ENCODE peak calls at places on chromosomes 13 and 19, in nine cellular contexts. U, A, B, F, H, C, G, P and M are unnamed samples.

GRCh38 chr19:4866595-4867424 is 657 bp downstream of the PLIN3 start:
- DNase-seq in F (peak), A (peak), H (no peak), P (peak), B (no peak), U (no peak), C (no peak), G (peak), M (no peak)

GRCh38 chr19:33603377-33603776 is 18.4 kb upstream of the CHST8 start:
- DNase-seq in A (no peak), B (no peak), U (no peak), F (no peak), C (no peak), P (no peak), G (no peak), H (no peak), M (no peak)

GRCh38 chr13:75356426-75356825 is 125.5 kb downstream of the TBC1D4 start:
- DNase-seq in A (no peak), B (no peak), G (no peak), F (no peak), U (no peak), P (no peak), C (no peak), H (no peak), M (no peak)

GRCh38 chr13:98509271-98510155 is 67.4 kb downstream of the STK24 start:
- DNase-seq in B (peak), C (no peak), P (peak), U (no peak), A (peak), G (peak), H (no peak), F (peak), M (peak)

GRCh38 chr13:25868483-25868882 is 183.3 kb downstream of the SHISA2 start:
- DNase-seq in P (no peak), C (no peak), H (no peak), G (no peak), A (no peak), F (no peak), U (no peak), B (no peak), M (no peak)

GRCh38 chr19:48656840-48657474 is 11.0 kb upstream of the CA11 start:
- DNase-seq in A (no peak), F (peak), B (peak), H (no peak), C (no peak), G (no peak), U (no peak), P (no peak), M (peak)

GRCh38 chr19:18414504-18415176 is 4.6 kb upstream of the SSBP4 start:
- DNase-seq in G (peak), U (no peak), H (no peak), C (no peak), P (peak), A (no peak), B (no peak), F (no peak), M (no peak)

GRCh38 chr13:76939215-76939614 is 9.1 kb upstream of the ACOD1 start:
- DNase-seq in P (no peak), C (no peak), B (no peak), H (no peak), G (no peak), A (no peak), F (peak), U (no peak), M (no peak)

GRCh38 chr13:82118589-82118988 is 1763.7 kb downstream of the SLITRK1 start:
- DNase-seq in A (no peak), G (no peak), P (no peak), U (no peak), F (no peak), H (no peak), C (no peak), B (no peak), M (no peak)

GRCh38 chr13:50731400-50731799 is 112.1 kb downstream of the DLEU7 start:
- DNase-seq in U (no peak), A (no peak), B (peak), G (no peak), C (no peak), F (no peak), H (no peak), P (no peak), M (peak)

GRCh38 chr19:3585301-3586123 is at the start of gene GIPC3:
- DNase-seq in G (peak), B (no peak), A (no peak), P (no peak), H (no peak), F (no peak), C (no peak), U (no peak), M (no peak)

GRCh38 chr13:51781246-51782022 is 22.5 kb downstream of the DHRS12 start:
- DNase-seq in A (no peak), B (no peak), H (no peak), P (no peak), F (no peak), C (no peak), G (no peak), U (no peak), M (peak)

GRCh38 chr13:87954116-87954515 is 282.9 kb downstream of the SLITRK5 start:
- DNase-seq in H (no peak), F (peak), P (no peak), G (no peak), A (no peak), U (no peak), C (no peak), B (no peak), M (peak)

GRCh38 chr13:93889430-93889829 is 590.1 kb downstream of the DCT start:
- DNase-seq in H (no peak), C (no peak), B (no peak), P (no peak), A (no peak), F (no peak), G (no peak), U (no peak), M (no peak)

GRCh38 chr19:6318772-6319171 is 14.6 kb downstream of the ACER1 start:
- DNase-seq in C (no peak), B (no peak), G (no peak), A (no peak), U (no peak), F (peak), H (no peak), P (no peak), M (peak)

GRCh38 chr13:26541041-26541440 is 16.4 kb upstream of the WASF3 start:
- DNase-seq in C (no peak), A (no peak), F (no peak), P (no peak), H (no peak), B (no peak), U (no peak), G (no peak), M (no peak)

GRCh38 chr19:37332839-37333238 is 38.1 kb upstream of the ZNF527 start:
- DNase-seq in A (no peak), G (no peak), C (no peak), P (no peak), F (no peak), H (no peak), B (no peak), U (no peak), M (no peak)

GRCh38 chr13:94112227-94112626 is 367.3 kb downstream of the DCT start:
- DNase-seq in C (no peak), U (no peak), A (no peak), F (peak), H (no peak), P (no peak), B (peak), G (peak), M (peak)

GRCh38 chr19:535017-535835 is 3.7 kb downstream of the CDC34 start:
- DNase-seq in C (peak), G (peak), B (no peak), F (no peak), P (no peak), A (no peak), H (no peak), U (no peak), M (no peak)

GRCh38 chr19:438416-438958 is 22.3 kb downstream of the SHC2 start:
- DNase-seq in C (no peak), F (no peak), U (no peak), H (no peak), G (no peak), P (no peak), A (no peak), B (no peak), M (no peak)

GRCh38 chr13:100100115-100100879 is 11.4 kb downstream of the PCCA start:
- DNase-seq in F (peak), H (no peak), U (no peak), G (no peak), B (no peak), A (no peak), C (no peak), P (peak), M (peak)

GRCh38 chr19:48341006-48341405 is 15.7 kb downstream of the EMP3 start:
- DNase-seq in F (no peak), G (no peak), A (no peak), U (no peak), B (no peak), H (no peak), C (peak), P (peak), M (peak)